ENCODE peak calls at places on chromosome 21, in six cellular contexts. S is CD4-positive, alpha-beta T cell; L is ovary; K is stimulated activated CD8-positive, alpha-beta memory T cell treated with anti-CD3 and anti-CD28 coated beads, Interleukin-7, amount 100 ng/mL, for 1 hour; M is iris pigment epithelial cell; T is activated CD8-positive, alpha-beta memory T cell treated with anti-CD3 and anti-CD28 coated beads, Interleukin-2, amount 50 U/mL, for 48 hours. X is an unnamed sample.

GRCh38 chr21:36710729-36711048 is 11.8 kb downstream of the SIM2 start:
- DNase-seq in S (peak), M (no peak), L (no peak), K (no peak), T (no peak), X (no peak)

GRCh38 chr21:40615503-40616376 is 231.2 kb downstream of the DSCAM start:
- DNase-seq in M (no peak), S (no peak), L (no peak), T (no peak), K (no peak), X (no peak)

GRCh38 chr21:42975886-42976608 is 1.7 kb downstream of the PKNOX1 start:
- DNase-seq in S (no peak), T (no peak), K (no peak), L (no peak), M (no peak), X (no peak)

GRCh38 chr21:41703857-41704501 is 62.9 kb downstream of the RIPK4 start:
- DNase-seq in K (no peak), T (no peak), L (no peak), M (no peak), S (no peak), X (no peak)

GRCh38 chr21:45351526-45352275 is 53.3 kb upstream of the COL18A1 start:
- DNase-seq in K (no peak), S (no peak), T (no peak), L (no peak), M (no peak), X (no peak)

GRCh38 chr21:31731802-31732537 is at the start of gene SCAF4:
- DNase-seq in K (peak), T (peak), S (peak), L (peak), M (peak), X (peak)

GRCh38 chr21:44925027-44925755 is 4.5 kb upstream of the ITGB2 start:
- DNase-seq in T (no peak), M (peak), K (no peak), S (no peak), L (no peak), X (no peak)

GRCh38 chr21:42781150-42781980 is 98.0 kb downstream of the WDR4 start:
- DNase-seq in L (peak), K (no peak), M (no peak), S (no peak), T (no peak), X (peak)

GRCh38 chr21:42997053-42997452 is 22.7 kb downstream of the PKNOX1 start:
- DNase-seq in S (no peak), K (no peak), M (peak), T (no peak), L (peak), X (peak)

GRCh38 chr21:21688877-21689276 is 690.7 kb downstream of the NCAM2 start:
- DNase-seq in K (no peak), T (no peak), S (no peak), L (no peak), M (peak), X (peak)

GRCh38 chr21:30126575-30126974 is 40.0 kb downstream of the CLDN17 start:
- DNase-seq in K (no peak), L (no peak), S (no peak), M (no peak), T (no peak), X (no peak)

GRCh38 chr21:37224861-37225260 is 42.3 kb downstream of the VPS26C start:
- DNase-seq in M (no peak), S (no peak), K (no peak), L (no peak), T (no peak), X (no peak)

GRCh38 chr21:45377866-45378257 is 27.1 kb upstream of the COL18A1 start:
- DNase-seq in K (no peak), L (no peak), M (no peak), T (no peak), S (no peak), X (no peak)

GRCh38 chr21:37032877-37033471 is 26.5 kb downstream of the RIPPLY3 start:
- DNase-seq in T (no peak), M (peak), K (no peak), L (no peak), S (no peak), X (no peak)

GRCh38 chr21:20187028-20187427 is 811.2 kb upstream of the NCAM2 start:
- DNase-seq in L (no peak), K (no peak), T (no peak), S (no peak), M (no peak), X (no peak)

GRCh38 chr21:46229133-46229922 is 754 bp upstream of the LSS start:
- DNase-seq in T (peak), K (peak), L (peak), M (peak), S (no peak), X (no peak)

GRCh38 chr21:25826652-25827051 is 91.9 kb downstream of the GABPA start:
- DNase-seq in L (no peak), T (no peak), S (no peak), K (no peak), M (no peak), X (no peak)

GRCh38 chr21:46639489-46640386 is 4.3 kb downstream of the PRMT2 start:
- DNase-seq in T (no peak), K (no peak), S (no peak), M (no peak), L (no peak), X (no peak)

GRCh38 chr21:38817371-38818335 is 11.9 kb downstream of the ETS2 start:
- DNase-seq in T (no peak), S (no peak), M (peak), L (no peak), K (no peak), X (no peak)

GRCh38 chr21:38319781-38320180 is 63.0 kb downstream of the KCNJ15 start:
- DNase-seq in M (peak), S (no peak), T (no peak), L (no peak), K (no peak), X (no peak)

GRCh38 chr21:43703068-43703880 is 15.7 kb upstream of the PDXK start:
- DNase-seq in T (no peak), M (peak), S (no peak), L (no peak), K (no peak), X (peak)